ENCODE peak calls at places on chromosomes 11 and 22, in four cellular contexts. P, O, S and Z are unnamed samples.

GRCh38 chr11:133833899-133834296 is 11.4 kb downstream of the SPATA19 start:
- DNase-seq in P (no peak), O (no peak), S (no peak), Z (no peak)

GRCh38 chr11:116651757-116652237 is 121.0 kb downstream of the BUD13 start:
- DNase-seq in P (no peak), O (no peak), S (no peak), Z (no peak)

GRCh38 chr11:11661356-11662040 is 39.7 kb upstream of the GALNT18 start:
- DNase-seq in P (no peak), O (no peak), S (no peak), Z (no peak)

GRCh38 chr11:122038543-122038942 is 77.5 kb downstream of the BLID start:
- DNase-seq in P (peak; percentile 60), O (no peak), S (no peak), Z (peak; percentile 96)

GRCh38 chr11:45423475-45424081 is 137.4 kb upstream of the SYT13 start:
- DNase-seq in P (no peak), O (no peak), S (no peak), Z (no peak)

GRCh38 chr11:23688835-23689234 is 808.0 kb upstream of the LUZP2 start:
- DNase-seq in P (peak; percentile 13), O (no peak), S (no peak), Z (peak; percentile 15)

GRCh38 chr22:30502911-30503310 is 2.6 kb downstream of the SEC14L4 start:
- DNase-seq in P (no peak), O (no peak), S (no peak), Z (no peak)

GRCh38 chr22:49483281-49483905 is 344.3 kb downstream of the BRD1 start:
- DNase-seq in P (no peak), O (no peak), S (no peak), Z (no peak)

GRCh38 chr11:100152751-100153150 is 534.3 kb upstream of the ARHGAP42 start:
- DNase-seq in P (no peak), O (no peak), S (no peak), Z (no peak)

DNA sequence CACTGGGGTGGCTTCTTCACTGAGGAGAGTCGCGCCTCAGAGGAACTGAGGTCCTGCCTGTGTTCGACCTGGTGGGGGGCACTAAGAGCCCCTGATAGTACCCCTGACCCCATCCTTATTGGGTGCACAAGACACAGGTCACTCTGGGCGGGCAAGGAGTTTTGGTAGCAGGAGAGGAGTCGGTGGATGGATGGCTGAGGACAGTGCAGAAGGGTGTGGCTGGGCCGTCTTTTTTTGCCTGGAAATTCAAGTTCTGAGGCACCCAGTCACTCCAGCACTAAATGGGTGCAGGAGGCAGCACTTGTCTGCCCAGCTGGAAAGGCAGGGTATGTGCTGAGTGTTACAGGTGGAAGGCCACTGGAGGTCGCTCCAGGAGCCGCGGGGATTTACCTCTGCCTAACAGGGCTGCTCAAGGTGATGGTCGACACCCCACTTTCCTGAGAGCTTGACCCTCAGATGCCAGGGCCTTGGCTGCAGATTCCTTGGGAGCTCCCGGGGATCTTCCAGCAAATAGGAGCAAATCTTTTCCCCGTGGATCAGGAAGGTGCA is 960 bp downstream of the TSSC4 start:
- DNase-seq in P (no peak), O (no peak), S (no peak), Z (no peak)
- TF ChIP-seq CTCF in P (peak; percentile 25), O (no peak), S (no peak), Z (no peak)

DNA sequence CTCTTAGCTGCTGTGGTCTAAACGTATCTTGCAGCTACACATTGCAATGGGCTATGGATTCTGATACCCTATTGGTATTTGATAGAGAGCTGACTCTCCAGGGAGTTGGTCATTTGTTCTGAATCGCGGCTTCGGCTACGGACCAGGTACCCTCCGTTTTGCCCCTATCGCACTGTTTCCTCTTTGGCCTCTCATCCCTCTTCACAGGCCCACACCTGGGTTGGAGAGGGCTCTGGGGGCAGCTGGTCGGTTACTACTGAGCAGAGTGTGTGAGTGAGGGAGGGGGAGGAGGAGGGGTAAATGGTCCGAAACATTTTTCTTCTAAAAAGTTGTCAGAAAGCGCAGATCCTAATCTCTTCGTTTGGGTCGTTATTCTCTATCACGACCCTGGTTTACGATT is 48.8 kb upstream of the HSD17B12 start:
- DNase-seq in P (no peak), O (no peak), S (no peak), Z (no peak)
- H3K27me3 ChIP-seq in P (no peaks in the 10 kb centered on the region), O (peaks cover 29% of the 10 kb centered on the region), S (peaks cover 84% of the 10 kb centered on the region), Z (no peaks in the 10 kb centered on the region)

GRCh38 chr11:94740975-94741707 is 27.0 kb upstream of the AMOTL1 start:
- DNase-seq in P (peak; percentile 77), O (no peak), S (no peak), Z (peak; percentile 57)
- TF ChIP-seq CTCF in P (peak; percentile 52), O (peak; percentile 61), S (peak; percentile 56), Z (peak; percentile 51)

DNA sequence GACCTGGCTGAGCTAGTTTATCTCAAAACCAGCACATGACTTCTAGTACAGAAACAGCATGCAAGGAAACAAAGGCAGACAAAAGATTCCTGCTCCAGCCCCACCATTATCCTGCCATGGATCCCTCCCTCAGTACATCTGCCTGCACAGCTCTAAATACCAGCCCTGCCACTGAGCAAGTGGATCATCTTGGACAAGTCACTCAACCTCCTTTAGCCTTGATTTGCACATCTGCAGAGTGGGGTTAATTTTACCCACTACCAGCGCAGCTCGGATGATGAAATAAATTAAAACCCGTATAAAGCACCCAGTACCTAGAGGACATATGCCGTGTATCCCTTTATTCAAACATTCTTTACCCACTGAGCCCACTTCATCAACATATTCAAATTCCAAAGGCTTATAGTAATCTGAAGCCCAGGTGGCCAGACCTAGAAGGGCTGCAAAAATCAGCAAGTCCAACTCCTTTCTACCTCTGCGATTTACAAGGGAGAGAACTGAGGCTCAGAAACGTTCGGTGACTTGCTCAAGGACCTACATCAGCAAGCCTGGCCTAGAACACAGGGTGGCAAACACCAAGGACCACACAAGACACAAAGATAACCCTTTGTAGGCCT is 7.5 kb downstream of the SYN3 start:
- DNase-seq in P (no peak), O (no peak), S (no peak), Z (no peak)
- H3K27me3 ChIP-seq in P (peaks cover 8% of the 10 kb centered on the region), O (peaks cover 22% of the 10 kb centered on the region), S (peaks cover 51% of the 10 kb centered on the region), Z (peaks cover 24% of the 10 kb centered on the region)

DNA sequence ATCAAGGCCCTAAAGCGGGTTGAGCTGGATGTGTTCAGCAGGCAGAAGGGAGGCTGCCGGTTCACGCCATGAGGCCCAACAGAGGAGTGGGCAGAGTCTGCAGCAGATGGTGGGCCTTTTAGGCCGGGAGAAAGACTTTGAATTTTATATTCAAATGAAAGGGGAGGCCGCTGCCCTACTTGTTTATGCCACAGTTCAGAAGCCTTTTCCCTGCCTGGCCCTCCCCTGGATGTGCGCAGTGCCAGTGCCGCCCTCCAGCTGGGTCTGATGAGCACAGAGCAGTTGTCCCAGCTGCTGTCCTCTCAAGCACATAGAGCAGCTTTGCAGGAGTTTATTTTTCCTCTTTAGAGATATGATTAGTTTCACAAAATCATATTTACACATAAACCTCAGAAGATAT is 46.8 kb upstream of the TTC12 start:
- DNase-seq in P (no peak), O (no peak), S (no peak), Z (no peak)
- TF ChIP-seq CTCF in P (no peak), O (no peak), S (no peak), Z (no peak)

DNA sequence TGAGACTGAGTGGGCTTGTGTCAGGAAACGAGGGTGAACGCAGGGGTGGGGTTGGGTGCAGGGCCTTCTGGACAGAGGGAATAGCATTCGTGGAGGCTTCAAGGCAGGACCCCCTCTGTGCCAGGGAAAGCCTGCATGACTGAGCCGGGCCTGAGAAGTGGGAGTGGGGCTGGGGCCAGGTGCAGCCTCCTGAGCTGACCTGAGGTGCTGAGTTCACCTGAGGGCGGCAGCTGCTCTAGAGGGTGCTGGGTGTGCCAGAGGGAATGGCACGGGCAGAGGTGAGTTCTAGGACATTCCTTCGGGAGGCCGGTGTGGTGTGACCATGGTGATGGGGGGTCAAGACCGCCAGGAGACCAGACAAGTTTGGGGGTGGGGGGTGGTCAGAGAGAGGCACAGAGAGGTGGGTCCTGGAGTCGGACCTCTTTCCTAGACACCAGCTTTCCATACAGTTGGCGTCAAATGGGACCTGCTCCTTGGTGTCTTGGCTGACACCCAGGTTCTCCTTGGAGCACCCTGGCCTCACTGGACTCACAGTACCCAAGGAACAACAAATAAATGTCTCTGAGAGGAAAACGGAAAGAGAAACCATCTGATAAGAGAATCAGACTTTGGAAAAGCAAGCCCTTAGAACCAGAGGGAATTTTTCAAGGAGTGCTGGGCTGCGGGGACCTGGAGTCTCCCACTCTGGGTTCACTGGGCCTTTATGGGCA is 7.7 kb downstream of the MPPED1 start:
- DNase-seq in P (no peak), O (no peak), S (no peak), Z (no peak)
- H3K27me3 ChIP-seq in P (peaks cover 15% of the 10 kb centered on the region), O (peaks cover 10% of the 10 kb centered on the region), S (peaks cover 88% of the 10 kb centered on the region), Z (peaks cover 29% of the 10 kb centered on the region)

DNA sequence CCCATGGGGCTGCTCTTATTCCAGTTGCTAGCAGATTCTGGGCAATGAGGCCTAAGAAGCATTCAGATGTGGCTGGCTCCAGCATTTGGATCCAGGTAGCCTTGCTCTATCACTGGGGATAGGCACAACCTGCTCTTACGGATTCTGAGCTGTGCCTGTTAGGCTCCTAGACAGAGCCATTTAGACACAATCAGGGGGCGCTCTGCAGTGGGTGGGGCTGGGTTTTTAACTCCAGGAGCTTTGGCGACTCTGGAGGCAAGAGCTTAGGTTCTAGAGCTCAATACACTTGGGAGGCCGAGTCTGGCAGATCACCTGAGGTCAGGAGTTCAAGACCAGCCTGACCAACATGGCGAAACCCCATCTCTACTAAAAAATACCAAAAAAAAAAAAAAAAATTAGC is 32.0 kb downstream of the KCNC1 start:
- DNase-seq in P (no peak), O (no peak), S (no peak), Z (no peak)
- TF ChIP-seq CTCF in P (peak; percentile 1), O (no peak), S (no peak), Z (no peak)